ENCODE peak calls at places on chromosomes 2 and 18, in ten cellular contexts. P, Q, E, U, R, I, C, M, T and K are unnamed samples.

GRCh38 chr2:160254363-160254762 is 54.3 kb upstream of the ITGB6 start:
- DNase-seq in P (no peak), Q (no peak), E (no peak), U (no peak), R (no peak), I (no peak), C (no peak), M (no peak), T (no peak), K (no peak)

GRCh38 chr2:188244383-188244782 is 47.3 kb upstream of the GULP1 start:
- DNase-seq in P (no peak), Q (no peak), E (no peak), U (no peak), R (no peak), I (no peak), C (no peak), M (no peak), T (no peak), K (no peak)

GRCh38 chr2:26344581-26345283 is 1.2 kb upstream of the SELENOI start:
- DNase-seq in P (no peak), Q (peak; percentile 67), E (no peak), U (no peak), R (peak; percentile 56), I (no peak), C (no peak), M (no peak), T (peak; percentile 42), K (peak; percentile 9)

GRCh38 chr18:9971313-9971920 is 57.6 kb downstream of the VAPA start:
- DNase-seq in P (no peak), Q (peak; percentile 84), E (no peak), U (peak; percentile 76), R (peak; percentile 87), I (no peak), C (no peak), M (no peak), T (peak; percentile 84), K (peak; percentile 81)

GRCh38 chr2:238415893-238416292 is 10.8 kb upstream of the ASB1 start:
- DNase-seq in P (no peak), Q (no peak), E (no peak), U (no peak), R (no peak), I (no peak), C (no peak), M (no peak), T (no peak), K (no peak)

GRCh38 chr2:36655456-36655855 is 41.1 kb upstream of the VIT start:
- DNase-seq in P (no peak), Q (no peak), E (no peak), U (no peak), R (peak; percentile 88), I (no peak), C (no peak), M (no peak), T (no peak), K (no peak)

GRCh38 chr2:162072181-162072702 is 1.8 kb downstream of the DPP4 start:
- DNase-seq in P (no peak), Q (no peak), E (no peak), U (no peak), R (peak; percentile 76), I (no peak), C (no peak), M (no peak), T (no peak), K (peak; percentile 38)

GRCh38 chr18:57084331-57085298 is 62.3 kb upstream of the BOD1L2 start:
- DNase-seq in P (peak; percentile 67), Q (no peak), E (no peak), U (no peak), R (no peak), I (no peak), C (no peak), M (no peak), T (no peak), K (peak; percentile 86)

GRCh38 chr18:8656226-8656625 is 47.0 kb downstream of the RAB12 start:
- DNase-seq in P (no peak), Q (no peak), E (no peak), U (no peak), R (peak; percentile 12), I (no peak), C (no peak), M (no peak), T (no peak), K (no peak)

GRCh38 chr2:230097841-230098240 is 29.1 kb upstream of the SLC16A14 start:
- DNase-seq in P (no peak), Q (no peak), E (no peak), U (no peak), R (no peak), I (no peak), C (no peak), M (no peak), T (no peak), K (no peak)

GRCh38 chr2:185484601-185485000 is 254.0 kb upstream of the FSIP2 start:
- DNase-seq in P (no peak), Q (peak; percentile 74), E (no peak), U (no peak), R (no peak), I (no peak), C (no peak), M (no peak), T (no peak), K (no peak)

GRCh38 chr18:2994603-2995432 is 18.1 kb downstream of the LPIN2 start:
- DNase-seq in P (peak; percentile 73), Q (peak; percentile 51), E (no peak), U (no peak), R (no peak), I (no peak), C (no peak), M (no peak), T (peak; percentile 44), K (peak; percentile 53)

GRCh38 chr2:235570256-235570655 is 76.4 kb downstream of the AGAP1 start:
- DNase-seq in P (no peak), Q (no peak), E (no peak), U (no peak), R (peak; percentile 24), I (no peak), C (no peak), M (no peak), T (no peak), K (no peak)

GRCh38 chr2:222753251-222753824 is 81.9 kb downstream of the MOGAT1 start:
- DNase-seq in P (no peak), Q (no peak), E (no peak), U (no peak), R (peak; percentile 52), I (no peak), C (no peak), M (no peak), T (peak; percentile 72), K (no peak)

GRCh38 chr2:214019973-214020345 is 390.9 kb upstream of the VWC2L start:
- DNase-seq in P (no peak), Q (no peak), E (no peak), U (no peak), R (peak; percentile 33), I (no peak), C (no peak), M (no peak), T (no peak), K (no peak)
- TF ChIP-seq CTCF in P (no peak), Q (no peak), E (no peak), U (no peak), R (no peak), I (no peak), C (no peak), M (no peak), T (no peak), K (no peak)

GRCh38 chr2:84830095-84830494 is 50.8 kb downstream of the TRABD2A start:
- DNase-seq in P (no peak), Q (peak; percentile 14), E (no peak), U (peak; percentile 43), R (no peak), I (no peak), C (no peak), M (no peak), T (no peak), K (no peak)

GRCh38 chr2:84833481-84834150 is 47.3 kb downstream of the TRABD2A start:
- DNase-seq in P (no peak), Q (no peak), E (no peak), U (no peak), R (no peak), I (no peak), C (no peak), M (no peak), T (no peak), K (no peak)

GRCh38 chr2:84829693-84830092 is 51.2 kb downstream of the TRABD2A start:
- DNase-seq in P (no peak), Q (no peak), E (no peak), U (no peak), R (no peak), I (no peak), C (no peak), M (no peak), T (no peak), K (no peak)

GRCh38 chr2:84832772-84833461 is 48.0 kb downstream of the TRABD2A start:
- DNase-seq in P (peak; percentile 18), Q (peak; percentile 21), E (no peak), U (peak; percentile 42), R (no peak), I (no peak), C (no peak), M (no peak), T (no peak), K (peak; percentile 46)

DNA sequence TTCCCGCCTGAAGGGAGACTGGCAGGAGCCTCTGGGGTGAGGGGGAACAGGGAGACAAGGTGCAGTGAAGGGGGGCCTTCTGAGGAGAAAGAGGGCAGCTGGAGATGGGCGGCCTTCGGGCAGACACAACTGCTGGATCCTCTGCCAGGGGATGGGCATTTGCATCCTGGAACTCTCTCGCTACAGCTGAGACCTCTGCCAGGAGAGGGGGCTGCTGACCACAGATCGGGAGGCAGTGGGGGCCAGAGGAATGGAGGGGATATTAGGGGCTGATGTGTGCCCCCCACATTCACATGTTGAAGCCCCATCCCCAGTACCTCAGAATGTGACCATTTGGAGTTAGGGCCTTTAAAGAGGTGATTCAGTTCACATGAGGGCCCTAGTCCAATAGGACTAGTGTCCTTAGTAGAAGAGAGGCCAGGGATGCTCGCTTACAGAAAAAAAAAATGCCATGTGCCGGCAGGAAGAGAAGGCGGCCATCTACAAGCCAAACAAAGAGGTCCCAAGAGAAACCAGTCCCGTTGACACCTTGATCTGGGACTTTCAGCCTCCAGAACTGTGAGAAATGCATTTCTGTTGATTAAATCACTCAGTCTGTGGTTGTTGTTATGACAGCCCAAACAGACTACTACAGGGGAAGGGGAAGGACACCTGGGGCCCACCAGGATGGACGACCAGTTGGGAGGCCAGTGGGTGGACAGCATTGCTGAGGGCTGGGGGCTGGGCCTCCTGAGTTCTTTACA is 50.0 kb downstream of the TRABD2A start:
- DNase-seq in P (no peak), Q (peak; percentile 12), E (no peak), U (no peak), R (no peak), I (no peak), C (no peak), M (no peak), T (no peak), K (no peak)
- TF ChIP-seq CTCF in P (no peak), Q (peak; percentile 77), E (no peak), U (no peak), R (no peak), I (no peak), C (no peak), M (no peak), T (no peak), K (no peak)

GRCh38 chr18:24726727-24727539 is 266.5 kb downstream of the HRH4 start:
- DNase-seq in P (no peak), Q (peak; percentile 87), E (no peak), U (peak; percentile 74), R (peak; percentile 88), I (no peak), C (peak; percentile 16), M (peak; percentile 43), T (peak; percentile 65), K (peak; percentile 80)
- TF ChIP-seq CTCF in P (peak; percentile 82), Q (peak; percentile 86), E (peak; percentile 76), U (peak; percentile 80), R (peak; percentile 85), I (peak; percentile 68), C (peak; percentile 94), M (peak; percentile 80), T (peak; percentile 66), K (peak; percentile 73)

GRCh38 chr2:48323146-48323545 is 206.8 kb upstream of the STON1 start:
- DNase-seq in P (no peak), Q (peak; percentile 39), E (no peak), U (no peak), R (no peak), I (no peak), C (no peak), M (no peak), T (no peak), K (no peak)
- TF ChIP-seq CTCF in P (no peak), Q (no peak), E (no peak), U (no peak), R (no peak), I (no peak), C (no peak), M (no peak), T (no peak), K (no peak)